ENCODE peak calls at places on chromosomes 1 and 21, in seven cellular contexts. V is ovary; Y is IMR-90; R is uterus; H is Peyer's patch; F is CD4-positive, alpha-beta T cell; K is A549. Z is an unnamed sample.

GRCh38 chr1:98991127-98992003 is 13.3 kb downstream of the PLPPR5 start:
- DNase-seq in Y (peak; percentile 93), H (no peak), K (peak; percentile 35), F (no peak), R (no peak), V (no peak), Z (peak; percentile 4)

GRCh38 chr1:17265162-17265561 is 16.3 kb downstream of the PADI3 start:
- DNase-seq in F (no peak), H (no peak), Y (peak; percentile 18), V (no peak), K (peak; percentile 26), R (no peak), Z (no peak)

GRCh38 chr1:182446033-182446669 is 3.8 kb upstream of the RGSL1 start:
- DNase-seq in V (no peak), H (no peak), K (peak; percentile 53), Y (peak; percentile 40), R (no peak), F (no peak), Z (peak; percentile 27)

GRCh38 chr1:240091614-240092300 is at the start of gene FMN2:
- DNase-seq in Y (peak; percentile 49), H (no peak), V (no peak), K (peak; percentile 72), F (no peak), R (no peak), Z (peak; percentile 19)

GRCh38 chr21:32089771-32090170 is 189.1 kb downstream of the MIS18A start:
- DNase-seq in H (no peak), R (no peak), V (no peak), F (no peak), K (no peak), Y (no peak), Z (no peak)

GRCh38 chr1:23100074-23100748 is 68.4 kb downstream of the LUZP1 start:
- DNase-seq in V (peak; percentile 43), Y (peak; percentile 96), R (peak; percentile 42), K (peak; percentile 68), H (no peak), F (peak; percentile 6), Z (peak; percentile 64)

GRCh38 chr1:117339866-117340357 is 27.3 kb upstream of the MAN1A2 start:
- DNase-seq in R (peak; percentile 57), H (no peak), Y (peak; percentile 83), F (no peak), K (peak; percentile 69), V (no peak), Z (peak; percentile 2)

GRCh38 chr21:42238185-42238934 is 19.4 kb downstream of the ABCG1 start:
- DNase-seq in K (no peak), F (peak; percentile 22), H (no peak), V (no peak), Y (no peak), R (no peak), Z (no peak)

GRCh38 chr21:28294046-28294445 is 698.6 kb downstream of the LTN1 start:
- DNase-seq in Y (peak; percentile 72), R (no peak), V (no peak), K (no peak), F (no peak), H (no peak), Z (no peak)

GRCh38 chr21:42760977-42761751 is 107.7 kb downstream of the PDE9A start:
- DNase-seq in V (no peak), Y (no peak), R (no peak), K (no peak), H (peak; percentile 69), F (no peak), Z (no peak)

GRCh38 chr1:223628233-223628632 is 37.3 kb downstream of the CAPN8 start:
- DNase-seq in Y (peak; percentile 12), H (no peak), F (peak; percentile 25), K (peak; percentile 61), R (no peak), V (peak; percentile 52), Z (no peak)

GRCh38 chr1:229478852-229479251 is 29.3 kb downstream of the NUP133 start:
- DNase-seq in H (no peak), K (no peak), R (no peak), V (no peak), F (no peak), Y (no peak), Z (no peak)

GRCh38 chr1:19315378-19316206 is 3.5 kb downstream of the SLC66A1 start:
- DNase-seq in V (no peak), Y (peak; percentile 70), F (no peak), H (peak; percentile 21), K (no peak), R (no peak), Z (no peak)

GRCh38 chr1:12177999-12178441 is 11.2 kb downstream of the TNFRSF1B start:
- DNase-seq in R (peak; percentile 81), H (no peak), F (peak; percentile 97), Y (peak; percentile 93), V (peak; percentile 61), K (no peak), Z (peak; percentile 52)

GRCh38 chr1:150008699-150009098 is 1.8 kb downstream of the OTUD7B start:
- DNase-seq in R (no peak), H (no peak), F (no peak), V (no peak), K (no peak), Y (no peak), Z (no peak)

GRCh38 chr1:234746798-234747196 is 136.8 kb upstream of the IRF2BP2 start:
- DNase-seq in R (no peak), F (no peak), H (no peak), K (no peak), Y (no peak), V (no peak), Z (no peak)

GRCh38 chr1:66809245-66809644 is 8.2 kb upstream of the INSL5 start:
- DNase-seq in Y (no peak), H (no peak), K (no peak), F (no peak), V (no peak), R (no peak), Z (no peak)

GRCh38 chr21:17612023-17612564 is 607 bp downstream of the BTG3 start:
- DNase-seq in K (peak; percentile 29), R (peak; percentile 35), Y (peak; percentile 59), V (peak; percentile 46), F (peak; percentile 1), H (peak; percentile 68), Z (no peak)

GRCh38 chr1:178645157-178645825 is 79.8 kb upstream of the RALGPS2 start:
- DNase-seq in R (no peak), H (no peak), F (no peak), K (no peak), V (no peak), Y (peak; percentile 37), Z (no peak)

DNA sequence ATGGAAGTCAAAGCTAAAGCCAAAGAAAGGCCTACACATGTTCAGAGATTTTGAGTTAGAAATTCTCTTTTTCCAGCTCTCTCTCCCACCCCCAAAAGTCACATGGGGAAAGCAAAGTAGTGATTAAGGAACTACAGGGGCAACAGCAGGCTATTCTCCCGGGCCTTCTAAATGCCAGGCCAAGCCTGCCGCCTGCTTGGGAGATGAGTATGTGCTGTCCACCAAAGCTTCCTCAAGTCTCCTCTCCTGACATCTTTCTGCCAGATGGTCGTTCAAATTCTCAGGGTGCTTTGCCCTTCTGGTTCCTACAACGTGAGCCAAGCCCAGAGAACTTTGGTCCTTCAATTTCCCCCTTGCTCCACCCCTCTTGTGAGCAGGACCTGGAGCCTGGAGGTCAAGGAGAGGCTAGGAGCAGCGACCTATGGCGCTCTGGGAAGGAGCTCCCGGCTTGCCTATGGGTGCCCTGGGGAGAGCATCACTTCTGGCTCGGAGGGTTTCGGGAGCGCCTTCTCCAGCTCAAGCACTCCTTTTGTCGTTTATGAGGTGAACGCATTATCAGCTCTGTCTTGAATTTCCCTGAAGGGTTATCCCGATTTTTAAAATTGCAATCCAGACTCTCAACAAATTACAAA is 4.4 kb upstream of the PRRX1 start:
- DNase-seq in Y (no peak), K (no peak), F (no peak), R (no peak), V (no peak), H (no peak), Z (no peak)
- TF ChIP-seq CTCF in Y (no peak), K (no peak), F (no peak), R (no peak), V (no peak), H (no peak), Z (peak; percentile 43)

DNA sequence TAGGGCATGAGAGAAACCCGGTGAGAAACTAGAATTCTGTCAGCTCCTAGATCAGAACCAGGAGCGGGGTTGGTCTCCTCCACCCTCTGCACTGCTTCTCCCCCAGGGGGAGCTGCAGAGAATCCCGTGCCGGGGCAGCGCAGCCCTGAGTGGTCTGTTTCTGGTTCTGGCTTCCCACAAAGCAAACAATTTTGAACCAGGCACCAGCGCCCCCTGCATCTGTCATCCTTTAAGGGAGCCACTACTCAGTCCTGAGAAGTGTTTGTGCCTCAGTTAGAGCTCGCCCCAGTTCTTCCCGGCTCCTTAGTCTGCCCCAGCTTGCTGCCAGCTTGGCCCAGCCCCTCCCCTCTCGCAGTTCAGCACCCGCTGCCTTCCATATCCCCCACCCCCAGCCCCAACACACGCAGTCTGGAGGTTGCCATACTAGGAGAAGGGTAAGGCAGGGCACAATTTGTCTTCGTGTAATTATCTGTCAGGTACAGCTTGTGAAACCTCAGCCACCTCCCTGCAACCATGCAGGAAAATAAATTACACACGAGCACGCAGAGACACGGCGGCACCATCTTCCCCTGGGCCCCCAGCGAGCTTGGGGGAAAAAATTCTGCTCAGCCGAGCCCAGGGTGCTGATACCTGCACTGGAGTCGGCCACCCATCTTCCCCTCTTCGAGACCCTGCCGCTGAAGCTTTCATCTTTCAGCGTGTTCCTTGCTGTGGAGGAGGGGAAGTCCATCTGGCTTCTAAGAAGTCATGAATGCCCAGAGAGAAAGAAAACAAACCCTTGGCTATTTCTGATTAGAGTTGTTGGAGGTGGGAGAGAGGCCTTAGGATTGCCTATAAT is 62.6 kb upstream of the CD1D start:
- DNase-seq in H (peak; percentile 71), Y (peak; percentile 34), R (peak; percentile 58), F (peak; percentile 6), K (peak; percentile 57), V (peak; percentile 69), Z (no peak)
- TF ChIP-seq CTCF in H (peak; percentile 24), Y (peak; percentile 59), R (peak; percentile 56), F (peak; percentile 59), K (peak; percentile 47), V (peak; percentile 21), Z (peak; percentile 65)

GRCh38 chr1:213973129-213973528 is 14.6 kb upstream of the PROX1 start:
- DNase-seq in Y (no peak), K (no peak), H (no peak), V (no peak), F (no peak), R (no peak), Z (no peak)
- TF ChIP-seq CTCF in Y (no peak), K (no peak), H (no peak), V (no peak), F (no peak), R (no peak), Z (no peak)

GRCh38 chr1:42861014-42861399 is 14.6 kb downstream of the ZNF691 start:
- DNase-seq in R (no peak), V (no peak), F (no peak), H (no peak), Y (no peak), K (no peak), Z (no peak)

DNA sequence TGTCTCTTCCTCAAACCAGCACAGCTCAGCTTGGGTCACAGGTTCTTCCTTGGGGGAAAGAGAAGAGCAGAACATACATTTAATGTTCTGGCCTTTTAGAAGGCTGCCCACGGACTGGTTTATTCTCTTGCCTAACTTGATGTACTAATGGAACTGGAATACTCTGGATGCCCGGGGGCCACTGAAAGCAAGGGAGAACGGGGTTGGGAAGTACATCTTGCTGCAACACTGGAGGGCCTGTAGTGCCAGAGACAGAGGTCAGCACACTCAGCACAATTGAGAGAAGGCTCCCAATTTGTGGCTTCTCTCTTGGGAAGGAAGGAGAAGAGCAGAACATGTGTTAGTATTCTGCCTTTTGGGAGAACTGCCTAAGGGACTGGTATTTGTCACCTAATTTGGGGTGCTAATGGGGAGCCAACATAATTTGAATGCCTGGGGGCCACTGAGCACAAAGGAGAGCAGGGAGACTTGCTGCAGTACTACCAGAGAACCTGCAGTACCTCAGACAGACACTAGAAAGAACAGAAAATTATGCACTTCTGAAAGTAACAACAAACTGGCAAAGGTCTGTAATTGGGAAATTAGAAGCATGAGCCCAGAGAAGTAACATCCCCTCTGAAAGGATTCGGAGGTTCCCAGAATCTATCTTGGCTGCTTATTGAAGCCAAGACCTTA is 14.1 kb downstream of the ZNF691 start:
- DNase-seq in H (no peak), R (no peak), V (no peak), K (no peak), Y (no peak), F (no peak), Z (no peak)
- TF ChIP-seq CTCF in H (no peak), R (no peak), V (no peak), K (no peak), Y (no peak), F (no peak), Z (no peak)

Z was measured in AG09319.